ENCODE peak calls at places on chromosomes 6 and 20, in eight cellular contexts. N is cardiac fibroblast, K is mucosa of descending colon, X is fibroblast of mammary gland, W is fibroblast of lung, Z is cardiac muscle cell, Q is stomach, Y is brain microvascular endothelial cell. B is an unnamed sample.

GRCh38 chr6:47678739-47679138 is 19.6 kb upstream of the ADGRF4 start:
- DNase-seq in N (no peak), K (no peak), X (no peak), W (no peak), Z (no peak), Q (no peak), Y (no peak), B (no peak)

GRCh38 chr6:167828325-167828956 is 1.7 kb downstream of the AFDN start:
- DNase-seq in N (no peak), K (no peak), X (no peak), W (no peak), Z (no peak), Q (no peak), Y (no peak), B (no peak)

GRCh38 chr20:33648396-33649004 is 13.6 kb upstream of the C20orf144 start:
- DNase-seq in N (peak), K (no peak), X (peak), W (peak), Z (peak), Q (no peak), Y (no peak), B (no peak)

GRCh38 chr6:169966312-169967181 is 215.1 kb downstream of the ERMARD start:
- DNase-seq in N (no peak), K (no peak), X (no peak), W (no peak), Z (no peak), Q (peak), Y (no peak), B (no peak)

GRCh38 chr6:29530671-29531310 is 28.7 kb downstream of the UBD start:
- DNase-seq in N (no peak), K (no peak), X (no peak), W (no peak), Z (no peak), Q (no peak), Y (no peak), B (no peak)

GRCh38 chr20:58709013-58709702 is 16.6 kb downstream of the NPEPL1 start:
- DNase-seq in N (no peak), K (no peak), X (no peak), W (no peak), Z (no peak), Q (peak), Y (no peak), B (no peak)

GRCh38 chr6:158789115-158789917 is 29.9 kb downstream of the EZR start:
- DNase-seq in N (no peak), K (no peak), X (no peak), W (no peak), Z (no peak), Q (peak), Y (no peak), B (no peak)

GRCh38 chr6:20877008-20877937 is 343.0 kb downstream of the CDKAL1 start:
- DNase-seq in N (peak), K (no peak), X (peak), W (peak), Z (no peak), Q (peak), Y (peak), B (peak)

GRCh38 chr6:2875840-2876207 is 27.3 kb downstream of the SERPINB9 start:
- DNase-seq in N (peak), K (peak), X (no peak), W (no peak), Z (no peak), Q (no peak), Y (no peak), B (peak)

GRCh38 chr6:45470131-45470738 is 92.5 kb upstream of the SUPT3H start:
- DNase-seq in N (no peak), K (no peak), X (no peak), W (no peak), Z (no peak), Q (no peak), Y (no peak), B (no peak)

GRCh38 chr6:45464685-45465084 is 87.0 kb upstream of the SUPT3H start:
- DNase-seq in N (no peak), K (no peak), X (no peak), W (peak), Z (no peak), Q (no peak), Y (no peak), B (no peak)

GRCh38 chr6:45469708-45470107 is 92.0 kb upstream of the SUPT3H start:
- DNase-seq in N (no peak), K (no peak), X (no peak), W (no peak), Z (no peak), Q (no peak), Y (no peak), B (no peak)

GRCh38 chr6:45466686-45467085 is 89.0 kb upstream of the SUPT3H start:
- DNase-seq in N (no peak), K (no peak), X (no peak), W (peak), Z (no peak), Q (no peak), Y (no peak), B (no peak)

GRCh38 chr6:45467853-45468252 is 90.1 kb upstream of the SUPT3H start:
- DNase-seq in N (no peak), K (no peak), X (no peak), W (no peak), Z (no peak), Q (no peak), Y (no peak), B (no peak)
- TF ChIP-seq CTCF in N (no peak), K (no peak), X (no peak), W (no peak), Z (no peak), Q (no peak), Y (no peak), B (no peak)

GRCh38 chr20:53291548-53291947 is 302.1 kb downstream of the ZNF217 start:
- DNase-seq in N (no peak), K (no peak), X (no peak), W (no peak), Z (peak), Q (no peak), Y (no peak), B (no peak)
- TF ChIP-seq CTCF in N (no peak), K (no peak), X (peak), W (no peak), Z (no peak), Q (no peak), Y (no peak), B (no peak)

GRCh38 chr6:154933181-154933827 is 61.8 kb upstream of the TIAM2 start:
- DNase-seq in N (no peak), K (no peak), X (peak), W (peak), Z (no peak), Q (no peak), Y (peak), B (no peak)
- TF ChIP-seq CTCF in N (no peak), K (no peak), X (no peak), W (no peak), Z (no peak), Q (no peak), Y (no peak), B (no peak)

DNA sequence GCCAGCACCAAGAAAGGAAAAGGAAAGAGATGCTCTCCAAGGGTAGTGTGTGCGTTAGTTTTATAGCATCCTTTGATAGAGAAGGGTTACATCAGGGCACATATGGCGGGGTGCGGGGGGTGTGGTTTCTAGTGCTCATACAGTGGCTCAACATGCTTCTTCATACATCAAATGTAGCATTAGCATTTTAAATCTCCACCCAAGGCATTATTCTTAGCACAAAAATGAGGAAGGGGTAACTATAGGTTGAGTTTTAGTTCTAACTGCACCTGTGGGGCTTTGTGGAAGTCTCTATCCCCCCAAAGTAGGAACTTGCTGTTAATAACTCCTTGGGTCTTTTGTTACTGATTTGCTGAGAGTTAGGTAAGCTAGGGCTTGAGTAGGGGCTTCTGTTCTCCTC is 89.3 kb downstream of the CEP57L1 start:
- DNase-seq in N (no peak), K (no peak), X (no peak), W (no peak), Z (no peak), Q (no peak), Y (no peak), B (no peak)
- TF ChIP-seq CTCF in N (no peak), K (no peak), X (no peak), W (no peak), Z (no peak), Q (no peak), Y (no peak), B (no peak)